ENCODE peak calls at places on chromosomes 2 and 18, in ten cellular contexts. One of them, this sample, is unnamed.

GRCh38 chr2:96493072-96493471 is 12.1 kb downstream of the NEURL3 start:
- DNase-seq in spleen: no peak
- DNase-seq in hepatocyte: no peak
- DNase-seq in fibroblast of the aortic adventitia: no peak
- DNase-seq in astrocyte of the spinal cord: no peak
- DNase-seq in NK-92 treated with Interleukin-12 subunit alpha and Interleukin-12 subunit beta, amount 100 ng/mL, for 24 hours: no peak
- DNase-seq in myocyte: no peak
- DNase-seq in stimulated activated CD4-positive, alpha-beta T cell treated with anti-CD3 and anti-CD28 coated beads, Interleukin-1b, Interleukin-23, amount 100 ng/mL, for 1 hour: no peak
- DNase-seq in activated CD4-positive, CD25-positive, alpha-beta regulatory T cell treated with anti-CD3 and anti-CD28 coated beads, Interleukin-2, amount 50 U/mL, for 16 hours: no peak
- DNase-seq in GM23338: peak
- DNase-seq in this sample: no peak

GRCh38 chr2:753123-753522 is 75.9 kb upstream of the TMEM18 start:
- DNase-seq in spleen: no peak
- DNase-seq in hepatocyte: no peak
- DNase-seq in fibroblast of the aortic adventitia: no peak
- DNase-seq in astrocyte of the spinal cord: no peak
- DNase-seq in NK-92 treated with Interleukin-12 subunit alpha and Interleukin-12 subunit beta, amount 100 ng/mL, for 24 hours: no peak
- DNase-seq in myocyte: no peak
- DNase-seq in stimulated activated CD4-positive, alpha-beta T cell treated with anti-CD3 and anti-CD28 coated beads, Interleukin-1b, Interleukin-23, amount 100 ng/mL, for 1 hour: no peak
- DNase-seq in activated CD4-positive, CD25-positive, alpha-beta regulatory T cell treated with anti-CD3 and anti-CD28 coated beads, Interleukin-2, amount 50 U/mL, for 16 hours: no peak
- DNase-seq in GM23338: no peak
- DNase-seq in this sample: no peak

GRCh38 chr18:59671533-59671932 is 25.7 kb downstream of the CCBE1 start:
- DNase-seq in spleen: no peak
- DNase-seq in hepatocyte: no peak
- DNase-seq in fibroblast of the aortic adventitia: no peak
- DNase-seq in astrocyte of the spinal cord: no peak
- DNase-seq in NK-92 treated with Interleukin-12 subunit alpha and Interleukin-12 subunit beta, amount 100 ng/mL, for 24 hours: no peak
- DNase-seq in myocyte: no peak
- DNase-seq in stimulated activated CD4-positive, alpha-beta T cell treated with anti-CD3 and anti-CD28 coated beads, Interleukin-1b, Interleukin-23, amount 100 ng/mL, for 1 hour: no peak
- DNase-seq in activated CD4-positive, CD25-positive, alpha-beta regulatory T cell treated with anti-CD3 and anti-CD28 coated beads, Interleukin-2, amount 50 U/mL, for 16 hours: no peak
- DNase-seq in GM23338: no peak
- DNase-seq in this sample: no peak

GRCh38 chr2:177506506-177506905 is 113.9 kb downstream of the AGPS start:
- DNase-seq in spleen: no peak
- DNase-seq in hepatocyte: no peak
- DNase-seq in fibroblast of the aortic adventitia: no peak
- DNase-seq in astrocyte of the spinal cord: no peak
- DNase-seq in NK-92 treated with Interleukin-12 subunit alpha and Interleukin-12 subunit beta, amount 100 ng/mL, for 24 hours: no peak
- DNase-seq in myocyte: no peak
- DNase-seq in stimulated activated CD4-positive, alpha-beta T cell treated with anti-CD3 and anti-CD28 coated beads, Interleukin-1b, Interleukin-23, amount 100 ng/mL, for 1 hour: no peak
- DNase-seq in activated CD4-positive, CD25-positive, alpha-beta regulatory T cell treated with anti-CD3 and anti-CD28 coated beads, Interleukin-2, amount 50 U/mL, for 16 hours: no peak
- DNase-seq in GM23338: no peak
- DNase-seq in this sample: no peak

GRCh38 chr2:149160701-149161217 is 122.3 kb downstream of the LYPD6B start:
- DNase-seq in spleen: no peak
- DNase-seq in hepatocyte: peak
- DNase-seq in fibroblast of the aortic adventitia: no peak
- DNase-seq in astrocyte of the spinal cord: no peak
- DNase-seq in NK-92 treated with Interleukin-12 subunit alpha and Interleukin-12 subunit beta, amount 100 ng/mL, for 24 hours: no peak
- DNase-seq in myocyte: peak
- DNase-seq in stimulated activated CD4-positive, alpha-beta T cell treated with anti-CD3 and anti-CD28 coated beads, Interleukin-1b, Interleukin-23, amount 100 ng/mL, for 1 hour: no peak
- DNase-seq in activated CD4-positive, CD25-positive, alpha-beta regulatory T cell treated with anti-CD3 and anti-CD28 coated beads, Interleukin-2, amount 50 U/mL, for 16 hours: no peak
- DNase-seq in GM23338: no peak
- DNase-seq in this sample: no peak

GRCh38 chr2:143231257-143231650 is 102.0 kb downstream of the ARHGAP15 start:
- DNase-seq in spleen: no peak
- DNase-seq in hepatocyte: no peak
- DNase-seq in fibroblast of the aortic adventitia: no peak
- DNase-seq in astrocyte of the spinal cord: peak
- DNase-seq in NK-92 treated with Interleukin-12 subunit alpha and Interleukin-12 subunit beta, amount 100 ng/mL, for 24 hours: no peak
- DNase-seq in myocyte: no peak
- DNase-seq in stimulated activated CD4-positive, alpha-beta T cell treated with anti-CD3 and anti-CD28 coated beads, Interleukin-1b, Interleukin-23, amount 100 ng/mL, for 1 hour: no peak
- DNase-seq in activated CD4-positive, CD25-positive, alpha-beta regulatory T cell treated with anti-CD3 and anti-CD28 coated beads, Interleukin-2, amount 50 U/mL, for 16 hours: no peak
- DNase-seq in GM23338: no peak
- DNase-seq in this sample: no peak

GRCh38 chr2:128445533-128445900 is 126.8 kb upstream of the HS6ST1 start:
- DNase-seq in spleen: peak
- DNase-seq in hepatocyte: no peak
- DNase-seq in fibroblast of the aortic adventitia: no peak
- DNase-seq in astrocyte of the spinal cord: no peak
- DNase-seq in NK-92 treated with Interleukin-12 subunit alpha and Interleukin-12 subunit beta, amount 100 ng/mL, for 24 hours: no peak
- DNase-seq in myocyte: no peak
- DNase-seq in stimulated activated CD4-positive, alpha-beta T cell treated with anti-CD3 and anti-CD28 coated beads, Interleukin-1b, Interleukin-23, amount 100 ng/mL, for 1 hour: no peak
- DNase-seq in activated CD4-positive, CD25-positive, alpha-beta regulatory T cell treated with anti-CD3 and anti-CD28 coated beads, Interleukin-2, amount 50 U/mL, for 16 hours: no peak
- DNase-seq in GM23338: no peak
- DNase-seq in this sample: no peak

GRCh38 chr2:19299522-19299921 is 58.9 kb downstream of the OSR1 start:
- DNase-seq in spleen: no peak
- DNase-seq in hepatocyte: peak
- DNase-seq in fibroblast of the aortic adventitia: no peak
- DNase-seq in astrocyte of the spinal cord: no peak
- DNase-seq in NK-92 treated with Interleukin-12 subunit alpha and Interleukin-12 subunit beta, amount 100 ng/mL, for 24 hours: no peak
- DNase-seq in myocyte: peak
- DNase-seq in stimulated activated CD4-positive, alpha-beta T cell treated with anti-CD3 and anti-CD28 coated beads, Interleukin-1b, Interleukin-23, amount 100 ng/mL, for 1 hour: no peak
- DNase-seq in activated CD4-positive, CD25-positive, alpha-beta regulatory T cell treated with anti-CD3 and anti-CD28 coated beads, Interleukin-2, amount 50 U/mL, for 16 hours: no peak
- DNase-seq in GM23338: no peak
- DNase-seq in this sample: no peak

GRCh38 chr18:11860594-11861450 is 9.6 kb downstream of the CHMP1B start:
- DNase-seq in spleen: peak
- DNase-seq in hepatocyte: no peak
- DNase-seq in fibroblast of the aortic adventitia: no peak
- DNase-seq in astrocyte of the spinal cord: no peak
- DNase-seq in NK-92 treated with Interleukin-12 subunit alpha and Interleukin-12 subunit beta, amount 100 ng/mL, for 24 hours: no peak
- DNase-seq in myocyte: no peak
- DNase-seq in stimulated activated CD4-positive, alpha-beta T cell treated with anti-CD3 and anti-CD28 coated beads, Interleukin-1b, Interleukin-23, amount 100 ng/mL, for 1 hour: no peak
- DNase-seq in activated CD4-positive, CD25-positive, alpha-beta regulatory T cell treated with anti-CD3 and anti-CD28 coated beads, Interleukin-2, amount 50 U/mL, for 16 hours: no peak
- DNase-seq in GM23338: no peak
- DNase-seq in this sample: no peak

GRCh38 chr2:147135401-147135800 is 709.4 kb upstream of the ACVR2A start:
- DNase-seq in spleen: no peak
- DNase-seq in hepatocyte: no peak
- DNase-seq in fibroblast of the aortic adventitia: no peak
- DNase-seq in astrocyte of the spinal cord: no peak
- DNase-seq in NK-92 treated with Interleukin-12 subunit alpha and Interleukin-12 subunit beta, amount 100 ng/mL, for 24 hours: no peak
- DNase-seq in myocyte: no peak
- DNase-seq in stimulated activated CD4-positive, alpha-beta T cell treated with anti-CD3 and anti-CD28 coated beads, Interleukin-1b, Interleukin-23, amount 100 ng/mL, for 1 hour: no peak
- DNase-seq in activated CD4-positive, CD25-positive, alpha-beta regulatory T cell treated with anti-CD3 and anti-CD28 coated beads, Interleukin-2, amount 50 U/mL, for 16 hours: no peak
- DNase-seq in GM23338: no peak
- DNase-seq in this sample: no peak

GRCh38 chr2:178761759-178762371 is 45.4 kb downstream of the TTN start:
- DNase-seq in spleen: no peak
- DNase-seq in hepatocyte: peak
- DNase-seq in fibroblast of the aortic adventitia: peak
- DNase-seq in astrocyte of the spinal cord: peak
- DNase-seq in NK-92 treated with Interleukin-12 subunit alpha and Interleukin-12 subunit beta, amount 100 ng/mL, for 24 hours: no peak
- DNase-seq in myocyte: peak
- DNase-seq in stimulated activated CD4-positive, alpha-beta T cell treated with anti-CD3 and anti-CD28 coated beads, Interleukin-1b, Interleukin-23, amount 100 ng/mL, for 1 hour: no peak
- DNase-seq in activated CD4-positive, CD25-positive, alpha-beta regulatory T cell treated with anti-CD3 and anti-CD28 coated beads, Interleukin-2, amount 50 U/mL, for 16 hours: no peak
- DNase-seq in GM23338: peak
- DNase-seq in this sample: peak

GRCh38 chr2:107025869-107026380 is 140.0 kb upstream of the ST6GAL2 start:
- DNase-seq in spleen: no peak
- DNase-seq in hepatocyte: peak
- DNase-seq in fibroblast of the aortic adventitia: no peak
- DNase-seq in astrocyte of the spinal cord: peak
- DNase-seq in NK-92 treated with Interleukin-12 subunit alpha and Interleukin-12 subunit beta, amount 100 ng/mL, for 24 hours: no peak
- DNase-seq in myocyte: no peak
- DNase-seq in stimulated activated CD4-positive, alpha-beta T cell treated with anti-CD3 and anti-CD28 coated beads, Interleukin-1b, Interleukin-23, amount 100 ng/mL, for 1 hour: no peak
- DNase-seq in activated CD4-positive, CD25-positive, alpha-beta regulatory T cell treated with anti-CD3 and anti-CD28 coated beads, Interleukin-2, amount 50 U/mL, for 16 hours: no peak
- DNase-seq in GM23338: no peak
- DNase-seq in this sample: no peak

GRCh38 chr2:63780483-63781155 is 61.1 kb upstream of the UGP2 start:
- DNase-seq in spleen: no peak
- DNase-seq in hepatocyte: no peak
- DNase-seq in fibroblast of the aortic adventitia: no peak
- DNase-seq in astrocyte of the spinal cord: no peak
- DNase-seq in NK-92 treated with Interleukin-12 subunit alpha and Interleukin-12 subunit beta, amount 100 ng/mL, for 24 hours: no peak
- DNase-seq in myocyte: peak
- DNase-seq in stimulated activated CD4-positive, alpha-beta T cell treated with anti-CD3 and anti-CD28 coated beads, Interleukin-1b, Interleukin-23, amount 100 ng/mL, for 1 hour: no peak
- DNase-seq in activated CD4-positive, CD25-positive, alpha-beta regulatory T cell treated with anti-CD3 and anti-CD28 coated beads, Interleukin-2, amount 50 U/mL, for 16 hours: no peak
- DNase-seq in GM23338: no peak
- DNase-seq in this sample: no peak

GRCh38 chr2:20091305-20091991 is 40.0 kb upstream of the LAPTM4A start:
- DNase-seq in spleen: no peak
- DNase-seq in hepatocyte: no peak
- DNase-seq in fibroblast of the aortic adventitia: peak
- DNase-seq in astrocyte of the spinal cord: peak
- DNase-seq in NK-92 treated with Interleukin-12 subunit alpha and Interleukin-12 subunit beta, amount 100 ng/mL, for 24 hours: no peak
- DNase-seq in myocyte: peak
- DNase-seq in stimulated activated CD4-positive, alpha-beta T cell treated with anti-CD3 and anti-CD28 coated beads, Interleukin-1b, Interleukin-23, amount 100 ng/mL, for 1 hour: no peak
- DNase-seq in activated CD4-positive, CD25-positive, alpha-beta regulatory T cell treated with anti-CD3 and anti-CD28 coated beads, Interleukin-2, amount 50 U/mL, for 16 hours: no peak
- DNase-seq in GM23338: no peak
- DNase-seq in this sample: peak

GRCh38 chr2:14907014-14907612 is 274.6 kb downstream of the LRATD1 start:
- DNase-seq in spleen: no peak
- DNase-seq in hepatocyte: no peak
- DNase-seq in fibroblast of the aortic adventitia: no peak
- DNase-seq in astrocyte of the spinal cord: no peak
- DNase-seq in NK-92 treated with Interleukin-12 subunit alpha and Interleukin-12 subunit beta, amount 100 ng/mL, for 24 hours: no peak
- DNase-seq in myocyte: peak
- DNase-seq in stimulated activated CD4-positive, alpha-beta T cell treated with anti-CD3 and anti-CD28 coated beads, Interleukin-1b, Interleukin-23, amount 100 ng/mL, for 1 hour: no peak
- DNase-seq in activated CD4-positive, CD25-positive, alpha-beta regulatory T cell treated with anti-CD3 and anti-CD28 coated beads, Interleukin-2, amount 50 U/mL, for 16 hours: no peak
- DNase-seq in GM23338: peak
- DNase-seq in this sample: no peak

GRCh38 chr2:132009874-132010521 is 151.8 kb downstream of the ANKRD30BL start:
- DNase-seq in spleen: no peak
- DNase-seq in hepatocyte: peak
- DNase-seq in fibroblast of the aortic adventitia: no peak
- DNase-seq in astrocyte of the spinal cord: peak
- DNase-seq in NK-92 treated with Interleukin-12 subunit alpha and Interleukin-12 subunit beta, amount 100 ng/mL, for 24 hours: no peak
- DNase-seq in myocyte: no peak
- DNase-seq in stimulated activated CD4-positive, alpha-beta T cell treated with anti-CD3 and anti-CD28 coated beads, Interleukin-1b, Interleukin-23, amount 100 ng/mL, for 1 hour: no peak
- DNase-seq in activated CD4-positive, CD25-positive, alpha-beta regulatory T cell treated with anti-CD3 and anti-CD28 coated beads, Interleukin-2, amount 50 U/mL, for 16 hours: no peak
- DNase-seq in GM23338: peak
- DNase-seq in this sample: no peak

GRCh38 chr2:156481295-156481694 is 45.1 kb downstream of the GPD2 start:
- DNase-seq in spleen: no peak
- DNase-seq in hepatocyte: no peak
- DNase-seq in fibroblast of the aortic adventitia: peak
- DNase-seq in astrocyte of the spinal cord: no peak
- DNase-seq in NK-92 treated with Interleukin-12 subunit alpha and Interleukin-12 subunit beta, amount 100 ng/mL, for 24 hours: no peak
- DNase-seq in myocyte: no peak
- DNase-seq in stimulated activated CD4-positive, alpha-beta T cell treated with anti-CD3 and anti-CD28 coated beads, Interleukin-1b, Interleukin-23, amount 100 ng/mL, for 1 hour: no peak
- DNase-seq in activated CD4-positive, CD25-positive, alpha-beta regulatory T cell treated with anti-CD3 and anti-CD28 coated beads, Interleukin-2, amount 50 U/mL, for 16 hours: no peak
- DNase-seq in GM23338: no peak
- DNase-seq in this sample: no peak

GRCh38 chr2:101264360-101264939 is 11.8 kb downstream of the CNOT11 start:
- DNase-seq in spleen: no peak
- DNase-seq in hepatocyte: no peak
- DNase-seq in fibroblast of the aortic adventitia: no peak
- DNase-seq in astrocyte of the spinal cord: no peak
- DNase-seq in NK-92 treated with Interleukin-12 subunit alpha and Interleukin-12 subunit beta, amount 100 ng/mL, for 24 hours: no peak
- DNase-seq in myocyte: no peak
- DNase-seq in stimulated activated CD4-positive, alpha-beta T cell treated with anti-CD3 and anti-CD28 coated beads, Interleukin-1b, Interleukin-23, amount 100 ng/mL, for 1 hour: no peak
- DNase-seq in activated CD4-positive, CD25-positive, alpha-beta regulatory T cell treated with anti-CD3 and anti-CD28 coated beads, Interleukin-2, amount 50 U/mL, for 16 hours: no peak
- DNase-seq in GM23338: no peak
- DNase-seq in this sample: peak

GRCh38 chr18:69123421-69123820 is 277.3 kb upstream of the DOK6 start:
- DNase-seq in spleen: no peak
- DNase-seq in hepatocyte: no peak
- DNase-seq in fibroblast of the aortic adventitia: no peak
- DNase-seq in astrocyte of the spinal cord: no peak
- DNase-seq in NK-92 treated with Interleukin-12 subunit alpha and Interleukin-12 subunit beta, amount 100 ng/mL, for 24 hours: no peak
- DNase-seq in myocyte: no peak
- DNase-seq in stimulated activated CD4-positive, alpha-beta T cell treated with anti-CD3 and anti-CD28 coated beads, Interleukin-1b, Interleukin-23, amount 100 ng/mL, for 1 hour: no peak
- DNase-seq in activated CD4-positive, CD25-positive, alpha-beta regulatory T cell treated with anti-CD3 and anti-CD28 coated beads, Interleukin-2, amount 50 U/mL, for 16 hours: no peak
- DNase-seq in GM23338: no peak
- DNase-seq in this sample: no peak

GRCh38 chr2:239710953-239711861 is 310.4 kb upstream of the HDAC4 start:
- DNase-seq in spleen: peak
- DNase-seq in hepatocyte: no peak
- DNase-seq in fibroblast of the aortic adventitia: no peak
- DNase-seq in astrocyte of the spinal cord: no peak
- DNase-seq in NK-92 treated with Interleukin-12 subunit alpha and Interleukin-12 subunit beta, amount 100 ng/mL, for 24 hours: no peak
- DNase-seq in myocyte: no peak
- DNase-seq in stimulated activated CD4-positive, alpha-beta T cell treated with anti-CD3 and anti-CD28 coated beads, Interleukin-1b, Interleukin-23, amount 100 ng/mL, for 1 hour: no peak
- DNase-seq in activated CD4-positive, CD25-positive, alpha-beta regulatory T cell treated with anti-CD3 and anti-CD28 coated beads, Interleukin-2, amount 50 U/mL, for 16 hours: no peak
- DNase-seq in GM23338: no peak
- DNase-seq in this sample: no peak